ENCODE peak calls at places on chromosomes 1 and 21, in eight cellular contexts. W is Right ventricle myocardium superior, T is GOT3, X is GM23248, V is right cardiac atrium, C is GM04504, B is T-cell, O is NCI-H510A treated with DMSO at 0.1 percent for 48 hours. U is an unnamed sample.

GRCh38 chr1:222996307-222996983 is 146.6 kb downstream of the TLR5 start:
- DNase-seq in C (no peak), T (no peak), V (no peak), X (no peak), O (no peak), W (no peak), B (no peak), U (no peak)

GRCh38 chr1:192766009-192766625 is 42.7 kb upstream of the RGS2 start:
- DNase-seq in B (no peak), T (no peak), C (no peak), X (peak; percentile 57), V (no peak), W (no peak), O (no peak), U (no peak)

GRCh38 chr21:46253610-46254124 is 25.1 kb upstream of the LSS start:
- DNase-seq in W (no peak), T (no peak), C (no peak), V (no peak), O (no peak), B (peak; percentile 35), X (peak; percentile 19), U (no peak)

GRCh38 chr21:8993943-8994639 is 1527.3 kb upstream of the TPTE start:
- DNase-seq in C (no peak), O (peak; percentile 21), V (no peak), X (no peak), T (no peak), W (no peak), B (no peak), U (no peak)

GRCh38 chr1:201850053-201850397 is 21.1 kb downstream of the IPO9 start:
- DNase-seq in C (peak; percentile 55), B (no peak), V (no peak), O (no peak), W (no peak), X (peak; percentile 86), T (no peak), U (no peak)

GRCh38 chr1:79599257-79599656 is 592.7 kb upstream of the ADGRL4 start:
- DNase-seq in C (no peak), X (no peak), B (no peak), W (no peak), O (no peak), T (no peak), V (no peak), U (no peak)

GRCh38 chr1:165290143-165290542 is 66.4 kb downstream of the LMX1A start:
- DNase-seq in B (no peak), O (no peak), X (peak; percentile 33), V (no peak), C (no peak), T (no peak), W (no peak), U (no peak)

GRCh38 chr21:43361493-43362296 is 65.2 kb downstream of the SIK1 start:
- DNase-seq in X (peak; percentile 75), C (no peak), O (peak; percentile 45), V (peak; percentile 83), W (peak; percentile 76), B (no peak), T (no peak), U (peak; percentile 87)

GRCh38 chr1:158180741-158181576 is at the start of gene CD1D:
- DNase-seq in V (peak; percentile 76), T (no peak), W (peak; percentile 65), B (no peak), O (peak; percentile 44), X (peak; percentile 32), C (no peak), U (peak; percentile 89)

U was measured in spleen.